ENCODE peak calls at places on chromosomes 13 and 19, in ten cellular contexts. One of them, this sample, is unnamed. For H3K27me3, the result is how much of the 10 kb centered on the place peaks cover.

GRCh38 chr19:46648070-46648960 is 12.3 kb upstream of the GNG8 start:
- DNase-seq in Panc1: no peak
- DNase-seq in esophagus muscularis mucosa: no peak
- DNase-seq in stomach: no peak
- DNase-seq in CD8-positive, alpha-beta T cell: no peak
- DNase-seq in GM06990: no peak
- DNase-seq in psoas muscle: no peak
- DNase-seq in thoracic aorta: no peak
- DNase-seq in MM.1S: no peak
- DNase-seq in cardiac muscle cell: no peak
- DNase-seq in this sample: no peak

GRCh38 chr19:47253467-47253881 is 2.9 kb upstream of the CCDC9 start:
- DNase-seq in Panc1: no peak
- DNase-seq in esophagus muscularis mucosa: no peak
- DNase-seq in stomach: no peak
- DNase-seq in CD8-positive, alpha-beta T cell: no peak
- DNase-seq in GM06990: no peak
- DNase-seq in psoas muscle: no peak
- DNase-seq in thoracic aorta: no peak
- DNase-seq in MM.1S: no peak
- DNase-seq in cardiac muscle cell: peak
- DNase-seq in this sample: peak

GRCh38 chr19:5958074-5958850 is 19.7 kb downstream of the RANBP3 start:
- DNase-seq in Panc1: no peak
- DNase-seq in esophagus muscularis mucosa: no peak
- DNase-seq in stomach: no peak
- DNase-seq in CD8-positive, alpha-beta T cell: no peak
- DNase-seq in GM06990: no peak
- DNase-seq in psoas muscle: no peak
- DNase-seq in thoracic aorta: no peak
- DNase-seq in MM.1S: no peak
- DNase-seq in cardiac muscle cell: no peak
- DNase-seq in this sample: no peak

GRCh38 chr19:55857149-55857548 is 20.8 kb downstream of the NLRP4 start:
- DNase-seq in Panc1: no peak
- DNase-seq in esophagus muscularis mucosa: no peak
- DNase-seq in stomach: no peak
- DNase-seq in CD8-positive, alpha-beta T cell: no peak
- DNase-seq in GM06990: peak
- DNase-seq in psoas muscle: no peak
- DNase-seq in thoracic aorta: no peak
- DNase-seq in MM.1S: no peak
- DNase-seq in cardiac muscle cell: no peak
- DNase-seq in this sample: no peak

GRCh38 chr19:27894906-27895754 is 1317.8 kb downstream of the UQCRFS1 start:
- DNase-seq in Panc1: no peak
- DNase-seq in esophagus muscularis mucosa: no peak
- DNase-seq in stomach: no peak
- DNase-seq in CD8-positive, alpha-beta T cell: no peak
- DNase-seq in GM06990: no peak
- DNase-seq in psoas muscle: no peak
- DNase-seq in thoracic aorta: no peak
- DNase-seq in MM.1S: no peak
- DNase-seq in cardiac muscle cell: no peak
- DNase-seq in this sample: no peak

GRCh38 chr19:2810141-2811091 is 9.3 kb upstream of the ZNF554 start:
- DNase-seq in Panc1: no peak
- DNase-seq in esophagus muscularis mucosa: no peak
- DNase-seq in stomach: no peak
- DNase-seq in CD8-positive, alpha-beta T cell: no peak
- DNase-seq in GM06990: no peak
- DNase-seq in psoas muscle: no peak
- DNase-seq in thoracic aorta: no peak
- DNase-seq in MM.1S: no peak
- DNase-seq in cardiac muscle cell: no peak
- DNase-seq in this sample: no peak

GRCh38 chr13:104553156-104553555 is 1486.9 kb upstream of the SLC10A2 start:
- DNase-seq in Panc1: no peak
- DNase-seq in esophagus muscularis mucosa: no peak
- DNase-seq in stomach: no peak
- DNase-seq in CD8-positive, alpha-beta T cell: no peak
- DNase-seq in GM06990: no peak
- DNase-seq in psoas muscle: no peak
- DNase-seq in thoracic aorta: no peak
- DNase-seq in MM.1S: no peak
- DNase-seq in cardiac muscle cell: peak
- DNase-seq in this sample: no peak

GRCh38 chr19:28569132-28570114 is 643.5 kb downstream of the UQCRFS1 start:
- DNase-seq in Panc1: no peak
- DNase-seq in esophagus muscularis mucosa: no peak
- DNase-seq in stomach: no peak
- DNase-seq in CD8-positive, alpha-beta T cell: no peak
- DNase-seq in GM06990: no peak
- DNase-seq in psoas muscle: no peak
- DNase-seq in thoracic aorta: no peak
- DNase-seq in MM.1S: no peak
- DNase-seq in cardiac muscle cell: no peak
- DNase-seq in this sample: no peak

DNA sequence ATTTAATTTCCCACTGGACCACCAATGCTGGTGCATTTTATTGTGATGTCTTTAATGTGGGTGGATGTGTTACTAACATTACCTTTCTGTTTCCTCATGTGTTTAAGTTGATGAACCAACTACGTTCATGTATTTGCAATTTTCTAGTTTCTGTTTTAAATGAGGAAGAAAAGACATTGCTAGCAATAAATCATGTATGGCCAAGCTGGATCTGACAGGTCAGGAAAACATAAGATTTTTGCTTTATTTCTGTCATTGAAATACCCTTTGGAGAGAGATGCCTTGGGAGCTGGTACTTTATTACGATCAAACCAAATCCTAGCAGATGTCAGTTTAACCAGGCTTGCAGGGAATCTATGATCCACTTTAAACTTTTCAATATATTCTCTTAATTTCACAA is 553.2 kb downstream of the RFC3 start:
- DNase-seq in Panc1: no peak
- DNase-seq in esophagus muscularis mucosa: no peak
- DNase-seq in stomach: no peak
- DNase-seq in CD8-positive, alpha-beta T cell: no peak
- DNase-seq in GM06990: no peak
- DNase-seq in psoas muscle: no peak
- DNase-seq in thoracic aorta: no peak
- DNase-seq in MM.1S: no peak
- DNase-seq in cardiac muscle cell: no peak
- DNase-seq in this sample: no peak
- H3K27me3 ChIP-seq in Panc1: under half
- H3K27me3 ChIP-seq in esophagus muscularis mucosa: under half
- H3K27me3 ChIP-seq in stomach: under half
- H3K27me3 ChIP-seq in CD8-positive, alpha-beta T cell: under half
- H3K27me3 ChIP-seq in GM06990: under half
- H3K27me3 ChIP-seq in psoas muscle: under half
- H3K27me3 ChIP-seq in thoracic aorta: under half
- H3K27me3 ChIP-seq in MM.1S: under half
- H3K27me3 ChIP-seq in cardiac muscle cell: under half
- H3K27me3 ChIP-seq in this sample: under half

DNA sequence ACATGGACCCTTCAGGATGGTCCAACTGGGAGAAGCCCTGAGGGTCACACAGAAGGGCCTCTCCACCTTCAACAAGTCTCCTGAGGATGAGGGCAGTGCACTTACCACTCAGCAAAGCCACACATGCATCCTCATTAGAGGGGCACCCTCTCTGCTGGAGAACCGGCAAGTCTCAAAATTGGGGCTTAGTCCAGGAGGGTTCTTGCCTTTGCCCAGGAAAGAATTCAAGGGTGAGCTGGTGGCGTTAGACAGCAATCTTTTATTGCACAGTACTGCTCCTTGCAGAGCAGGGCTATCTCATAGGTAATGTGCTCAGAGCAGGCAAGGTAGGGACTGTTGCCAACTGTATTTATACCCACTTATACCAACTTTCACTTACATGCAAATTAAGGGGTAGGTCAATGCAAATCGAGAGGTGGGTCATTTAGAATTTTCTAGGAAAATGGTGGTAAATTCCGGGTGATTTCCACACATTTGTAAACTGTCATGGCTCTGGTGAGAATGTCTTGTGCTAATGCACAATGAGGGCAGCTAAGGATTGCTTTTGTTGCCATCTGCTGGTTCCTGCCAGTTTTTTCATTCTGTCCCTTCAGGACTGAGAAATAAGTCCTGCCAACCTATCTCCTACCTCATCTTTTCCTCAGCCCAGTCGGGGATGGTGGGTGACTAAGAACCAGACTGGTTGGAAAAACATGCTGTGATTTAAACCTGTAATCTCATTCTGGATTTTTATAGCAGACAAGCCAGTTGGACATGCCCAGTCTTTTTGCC is 27.8 kb upstream of the IGSF23 start:
- DNase-seq in Panc1: no peak
- DNase-seq in esophagus muscularis mucosa: no peak
- DNase-seq in stomach: no peak
- DNase-seq in CD8-positive, alpha-beta T cell: no peak
- DNase-seq in GM06990: no peak
- DNase-seq in psoas muscle: no peak
- DNase-seq in thoracic aorta: no peak
- DNase-seq in MM.1S: no peak
- DNase-seq in cardiac muscle cell: peak
- DNase-seq in this sample: no peak
- TF ChIP-seq CTCF in Panc1: peak
- TF ChIP-seq CTCF in esophagus muscularis mucosa: no peak
- TF ChIP-seq CTCF in stomach: no peak
- TF ChIP-seq CTCF in CD8-positive, alpha-beta T cell: no peak
- TF ChIP-seq CTCF in GM06990: no peak
- TF ChIP-seq CTCF in psoas muscle: no peak
- TF ChIP-seq CTCF in thoracic aorta: no peak
- TF ChIP-seq CTCF in MM.1S: no peak
- TF ChIP-seq CTCF in cardiac muscle cell: peak
- TF ChIP-seq CTCF in this sample: no peak

GRCh38 chr19:49058592-49058991 is 1.0 kb upstream of the CGB7 start:
- DNase-seq in Panc1: no peak
- DNase-seq in esophagus muscularis mucosa: no peak
- DNase-seq in stomach: no peak
- DNase-seq in CD8-positive, alpha-beta T cell: no peak
- DNase-seq in GM06990: no peak
- DNase-seq in psoas muscle: peak
- DNase-seq in thoracic aorta: no peak
- DNase-seq in MM.1S: no peak
- DNase-seq in cardiac muscle cell: peak
- DNase-seq in this sample: no peak

GRCh38 chr19:49059056-49059455 is 1.5 kb upstream of the CGB7 start:
- DNase-seq in Panc1: no peak
- DNase-seq in esophagus muscularis mucosa: no peak
- DNase-seq in stomach: no peak
- DNase-seq in CD8-positive, alpha-beta T cell: no peak
- DNase-seq in GM06990: no peak
- DNase-seq in psoas muscle: no peak
- DNase-seq in thoracic aorta: no peak
- DNase-seq in MM.1S: no peak
- DNase-seq in cardiac muscle cell: no peak
- DNase-seq in this sample: no peak

GRCh38 chr19:49056101-49056901 is 1.2 kb downstream of the CGB7 start:
- DNase-seq in Panc1: no peak
- DNase-seq in esophagus muscularis mucosa: no peak
- DNase-seq in stomach: peak
- DNase-seq in CD8-positive, alpha-beta T cell: peak
- DNase-seq in GM06990: peak
- DNase-seq in psoas muscle: peak
- DNase-seq in thoracic aorta: no peak
- DNase-seq in MM.1S: peak
- DNase-seq in cardiac muscle cell: peak
- DNase-seq in this sample: peak

GRCh38 chr19:49061000-49061399 is 3.5 kb upstream of the CGB7 start:
- DNase-seq in Panc1: no peak
- DNase-seq in esophagus muscularis mucosa: no peak
- DNase-seq in stomach: no peak
- DNase-seq in CD8-positive, alpha-beta T cell: no peak
- DNase-seq in GM06990: no peak
- DNase-seq in psoas muscle: no peak
- DNase-seq in thoracic aorta: no peak
- DNase-seq in MM.1S: no peak
- DNase-seq in cardiac muscle cell: no peak
- DNase-seq in this sample: no peak

GRCh38 chr19:49057636-49058234 is at the start of gene CGB7:
- DNase-seq in Panc1: no peak
- DNase-seq in esophagus muscularis mucosa: no peak
- DNase-seq in stomach: peak
- DNase-seq in CD8-positive, alpha-beta T cell: peak
- DNase-seq in GM06990: no peak
- DNase-seq in psoas muscle: peak
- DNase-seq in thoracic aorta: peak
- DNase-seq in MM.1S: no peak
- DNase-seq in cardiac muscle cell: peak
- DNase-seq in this sample: peak
- H3K27me3 ChIP-seq in Panc1: under half
- H3K27me3 ChIP-seq in esophagus muscularis mucosa: under half
- H3K27me3 ChIP-seq in stomach: under half
- H3K27me3 ChIP-seq in CD8-positive, alpha-beta T cell: under half
- H3K27me3 ChIP-seq in GM06990: under half
- H3K27me3 ChIP-seq in psoas muscle: under half
- H3K27me3 ChIP-seq in thoracic aorta: under half
- H3K27me3 ChIP-seq in MM.1S: half or more
- H3K27me3 ChIP-seq in cardiac muscle cell: under half
- H3K27me3 ChIP-seq in this sample: under half

GRCh38 chr19:7731615-7732014 is 295 bp downstream of the CLEC4G start:
- DNase-seq in Panc1: no peak
- DNase-seq in esophagus muscularis mucosa: no peak
- DNase-seq in stomach: no peak
- DNase-seq in CD8-positive, alpha-beta T cell: no peak
- DNase-seq in GM06990: no peak
- DNase-seq in psoas muscle: no peak
- DNase-seq in thoracic aorta: no peak
- DNase-seq in MM.1S: no peak
- DNase-seq in cardiac muscle cell: no peak
- DNase-seq in this sample: no peak

GRCh38 chr19:7730286-7731217 is 1.4 kb downstream of the CLEC4G start:
- DNase-seq in Panc1: no peak
- DNase-seq in esophagus muscularis mucosa: no peak
- DNase-seq in stomach: no peak
- DNase-seq in CD8-positive, alpha-beta T cell: no peak
- DNase-seq in GM06990: no peak
- DNase-seq in psoas muscle: no peak
- DNase-seq in thoracic aorta: no peak
- DNase-seq in MM.1S: no peak
- DNase-seq in cardiac muscle cell: no peak
- DNase-seq in this sample: no peak

GRCh38 chr19:7729211-7729610 is 2.7 kb downstream of the CLEC4G start:
- DNase-seq in Panc1: no peak
- DNase-seq in esophagus muscularis mucosa: no peak
- DNase-seq in stomach: no peak
- DNase-seq in CD8-positive, alpha-beta T cell: no peak
- DNase-seq in GM06990: no peak
- DNase-seq in psoas muscle: no peak
- DNase-seq in thoracic aorta: no peak
- DNase-seq in MM.1S: no peak
- DNase-seq in cardiac muscle cell: no peak
- DNase-seq in this sample: no peak

GRCh38 chr19:7731218-7731595 is 703 bp downstream of the CLEC4G start:
- DNase-seq in Panc1: no peak
- DNase-seq in esophagus muscularis mucosa: no peak
- DNase-seq in stomach: no peak
- DNase-seq in CD8-positive, alpha-beta T cell: no peak
- DNase-seq in GM06990: no peak
- DNase-seq in psoas muscle: no peak
- DNase-seq in thoracic aorta: no peak
- DNase-seq in MM.1S: no peak
- DNase-seq in cardiac muscle cell: no peak
- DNase-seq in this sample: no peak

GRCh38 chr19:7729831-7730285 is 2.1 kb downstream of the CLEC4G start:
- DNase-seq in Panc1: no peak
- DNase-seq in esophagus muscularis mucosa: no peak
- DNase-seq in stomach: no peak
- DNase-seq in CD8-positive, alpha-beta T cell: no peak
- DNase-seq in GM06990: no peak
- DNase-seq in psoas muscle: no peak
- DNase-seq in thoracic aorta: no peak
- DNase-seq in MM.1S: no peak
- DNase-seq in cardiac muscle cell: no peak
- DNase-seq in this sample: no peak
- TF ChIP-seq CTCF in Panc1: no peak
- TF ChIP-seq CTCF in esophagus muscularis mucosa: no peak
- TF ChIP-seq CTCF in stomach: no peak
- TF ChIP-seq CTCF in CD8-positive, alpha-beta T cell: no peak
- TF ChIP-seq CTCF in GM06990: no peak
- TF ChIP-seq CTCF in psoas muscle: no peak
- TF ChIP-seq CTCF in thoracic aorta: no peak
- TF ChIP-seq CTCF in MM.1S: no peak
- TF ChIP-seq CTCF in cardiac muscle cell: no peak
- TF ChIP-seq CTCF in this sample: no peak